ENCODE peak calls at places on chromosomes 2 and 18, in eight cellular contexts. One of them, this sample, is unnamed. For H3K4me1, the result is how much of the 10 kb centered on the place peaks cover.

GRCh38 chr18:53416985-53417384 is 807.5 kb downstream of the MBD2 start:
- DNase-seq in astrocyte: no peak
- DNase-seq in naive thymus-derived CD4-positive, alpha-beta T cell: no peak
- DNase-seq in PC-3: no peak
- DNase-seq in tibial artery: no peak
- DNase-seq in lung: no peak
- DNase-seq in transverse colon: no peak
- DNase-seq in upper lobe of right lung: no peak
- DNase-seq in this sample: peak

GRCh38 chr18:76490701-76491171 is 4.3 kb downstream of the ZNF516 start:
- DNase-seq in naive thymus-derived CD4-positive, alpha-beta T cell: peak
- DNase-seq in tibial artery: no peak
- DNase-seq in PC-3: no peak
- DNase-seq in transverse colon: peak
- DNase-seq in astrocyte: peak
- DNase-seq in upper lobe of right lung: peak
- DNase-seq in lung: peak
- DNase-seq in this sample: no peak

GRCh38 chr2:129091620-129092019 is 773.0 kb upstream of the HS6ST1 start:
- DNase-seq in tibial artery: no peak
- DNase-seq in astrocyte: no peak
- DNase-seq in transverse colon: no peak
- DNase-seq in lung: no peak
- DNase-seq in PC-3: no peak
- DNase-seq in upper lobe of right lung: no peak
- DNase-seq in naive thymus-derived CD4-positive, alpha-beta T cell: no peak
- DNase-seq in this sample: no peak

GRCh38 chr18:5478261-5478660 is 65.5 kb downstream of the EPB41L3 start:
- DNase-seq in naive thymus-derived CD4-positive, alpha-beta T cell: no peak
- DNase-seq in lung: no peak
- DNase-seq in PC-3: no peak
- DNase-seq in transverse colon: no peak
- DNase-seq in astrocyte: no peak
- DNase-seq in upper lobe of right lung: no peak
- DNase-seq in tibial artery: no peak
- DNase-seq in this sample: no peak

GRCh38 chr18:12384261-12384660 is 7.2 kb upstream of the AFG3L2 start:
- DNase-seq in tibial artery: no peak
- DNase-seq in upper lobe of right lung: no peak
- DNase-seq in lung: no peak
- DNase-seq in astrocyte: no peak
- DNase-seq in PC-3: no peak
- DNase-seq in transverse colon: no peak
- DNase-seq in naive thymus-derived CD4-positive, alpha-beta T cell: no peak
- DNase-seq in this sample: no peak

GRCh38 chr18:10095356-10095755 is 181.5 kb downstream of the VAPA start:
- DNase-seq in naive thymus-derived CD4-positive, alpha-beta T cell: no peak
- DNase-seq in transverse colon: no peak
- DNase-seq in lung: no peak
- DNase-seq in astrocyte: no peak
- DNase-seq in PC-3: no peak
- DNase-seq in upper lobe of right lung: no peak
- DNase-seq in tibial artery: no peak
- DNase-seq in this sample: no peak

GRCh38 chr18:23138470-23138869 is 3.2 kb downstream of the CABLES1 start:
- DNase-seq in astrocyte: no peak
- DNase-seq in upper lobe of right lung: peak
- DNase-seq in PC-3: no peak
- DNase-seq in lung: peak
- DNase-seq in tibial artery: no peak
- DNase-seq in naive thymus-derived CD4-positive, alpha-beta T cell: no peak
- DNase-seq in transverse colon: no peak
- DNase-seq in this sample: no peak

GRCh38 chr2:219511547-219512325 is 2.5 kb upstream of the ASIC4 start:
- DNase-seq in naive thymus-derived CD4-positive, alpha-beta T cell: no peak
- DNase-seq in lung: no peak
- DNase-seq in PC-3: no peak
- DNase-seq in upper lobe of right lung: no peak
- DNase-seq in tibial artery: no peak
- DNase-seq in astrocyte: no peak
- DNase-seq in transverse colon: no peak
- DNase-seq in this sample: no peak

GRCh38 chr2:68225119-68225632 is 27.2 kb downstream of the PPP3R1 start:
- DNase-seq in upper lobe of right lung: no peak
- DNase-seq in tibial artery: peak
- DNase-seq in transverse colon: peak
- DNase-seq in naive thymus-derived CD4-positive, alpha-beta T cell: peak
- DNase-seq in PC-3: peak
- DNase-seq in lung: peak
- DNase-seq in astrocyte: no peak
- DNase-seq in this sample: peak

GRCh38 chr18:23250893-23251656 is 115.8 kb downstream of the CABLES1 start:
- DNase-seq in tibial artery: peak
- DNase-seq in astrocyte: no peak
- DNase-seq in transverse colon: no peak
- DNase-seq in naive thymus-derived CD4-positive, alpha-beta T cell: no peak
- DNase-seq in upper lobe of right lung: peak
- DNase-seq in PC-3: no peak
- DNase-seq in lung: peak
- DNase-seq in this sample: no peak

GRCh38 chr2:26454561-26455001 is 23.3 kb downstream of the OTOF start:
- DNase-seq in naive thymus-derived CD4-positive, alpha-beta T cell: no peak
- DNase-seq in PC-3: no peak
- DNase-seq in lung: no peak
- DNase-seq in tibial artery: no peak
- DNase-seq in astrocyte: no peak
- DNase-seq in transverse colon: no peak
- DNase-seq in upper lobe of right lung: no peak
- DNase-seq in this sample: no peak

GRCh38 chr2:42925742-42926437 is 133.5 kb upstream of the HAAO start:
- DNase-seq in tibial artery: no peak
- DNase-seq in transverse colon: no peak
- DNase-seq in upper lobe of right lung: peak
- DNase-seq in naive thymus-derived CD4-positive, alpha-beta T cell: no peak
- DNase-seq in lung: no peak
- DNase-seq in PC-3: no peak
- DNase-seq in astrocyte: no peak
- DNase-seq in this sample: no peak

GRCh38 chr18:49561377-49562193 is at the start of gene LIPG:
- DNase-seq in PC-3: peak
- DNase-seq in lung: peak
- DNase-seq in upper lobe of right lung: peak
- DNase-seq in naive thymus-derived CD4-positive, alpha-beta T cell: peak
- DNase-seq in transverse colon: peak
- DNase-seq in astrocyte: peak
- DNase-seq in tibial artery: no peak
- DNase-seq in this sample: no peak

GRCh38 chr2:155310589-155310988 is 612.1 kb downstream of the KCNJ3 start:
- DNase-seq in transverse colon: no peak
- DNase-seq in astrocyte: peak
- DNase-seq in lung: no peak
- DNase-seq in upper lobe of right lung: no peak
- DNase-seq in PC-3: peak
- DNase-seq in naive thymus-derived CD4-positive, alpha-beta T cell: no peak
- DNase-seq in tibial artery: no peak
- DNase-seq in this sample: peak

GRCh38 chr2:152588911-152589310 is 128.3 kb downstream of the PRPF40A start:
- DNase-seq in PC-3: no peak
- DNase-seq in tibial artery: no peak
- DNase-seq in upper lobe of right lung: no peak
- DNase-seq in transverse colon: no peak
- DNase-seq in astrocyte: no peak
- DNase-seq in naive thymus-derived CD4-positive, alpha-beta T cell: no peak
- DNase-seq in lung: no peak
- DNase-seq in this sample: no peak

GRCh38 chr18:23992119-23992940 is 22.2 kb upstream of the TTC39C start:
- DNase-seq in PC-3: peak
- DNase-seq in astrocyte: peak
- DNase-seq in transverse colon: no peak
- DNase-seq in tibial artery: no peak
- DNase-seq in lung: peak
- DNase-seq in upper lobe of right lung: no peak
- DNase-seq in naive thymus-derived CD4-positive, alpha-beta T cell: peak
- DNase-seq in this sample: no peak

GRCh38 chr2:229857634-229858033 is 64.2 kb downstream of the TRIP12 start:
- DNase-seq in transverse colon: no peak
- DNase-seq in tibial artery: no peak
- DNase-seq in astrocyte: no peak
- DNase-seq in PC-3: no peak
- DNase-seq in upper lobe of right lung: no peak
- DNase-seq in naive thymus-derived CD4-positive, alpha-beta T cell: no peak
- DNase-seq in lung: no peak
- DNase-seq in this sample: no peak

GRCh38 chr18:36255072-36255708 is 42.3 kb upstream of the FHOD3 start:
- DNase-seq in tibial artery: no peak
- DNase-seq in lung: no peak
- DNase-seq in upper lobe of right lung: no peak
- DNase-seq in transverse colon: no peak
- DNase-seq in PC-3: no peak
- DNase-seq in naive thymus-derived CD4-positive, alpha-beta T cell: no peak
- DNase-seq in astrocyte: no peak
- DNase-seq in this sample: no peak

GRCh38 chr2:39115556-39115955 is 5.3 kb downstream of the SOS1 start:
- DNase-seq in lung: no peak
- DNase-seq in naive thymus-derived CD4-positive, alpha-beta T cell: no peak
- DNase-seq in tibial artery: no peak
- DNase-seq in PC-3: no peak
- DNase-seq in transverse colon: no peak
- DNase-seq in upper lobe of right lung: no peak
- DNase-seq in astrocyte: no peak
- DNase-seq in this sample: no peak

GRCh38 chr2:230866704-230867561 is 2.2 kb downstream of the ITM2C start:
- DNase-seq in upper lobe of right lung: no peak
- DNase-seq in lung: no peak
- DNase-seq in tibial artery: no peak
- DNase-seq in PC-3: peak
- DNase-seq in naive thymus-derived CD4-positive, alpha-beta T cell: peak
- DNase-seq in astrocyte: no peak
- DNase-seq in transverse colon: peak
- DNase-seq in this sample: no peak

GRCh38 chr2:240395896-240396622 is 39.4 kb upstream of the GPC1 start:
- DNase-seq in naive thymus-derived CD4-positive, alpha-beta T cell: no peak
- DNase-seq in transverse colon: no peak
- DNase-seq in upper lobe of right lung: peak
- DNase-seq in tibial artery: peak
- DNase-seq in PC-3: no peak
- DNase-seq in lung: no peak
- DNase-seq in astrocyte: no peak
- DNase-seq in this sample: no peak

GRCh38 chr2:72921088-72921851 is 4.0 kb downstream of the EMX1 start:
- DNase-seq in naive thymus-derived CD4-positive, alpha-beta T cell: no peak
- DNase-seq in astrocyte: no peak
- DNase-seq in lung: no peak
- DNase-seq in tibial artery: no peak
- DNase-seq in upper lobe of right lung: no peak
- DNase-seq in transverse colon: no peak
- DNase-seq in PC-3: no peak
- DNase-seq in this sample: no peak

GRCh38 chr18:61360440-61361383 is 27.5 kb downstream of the CDH20 start:
- DNase-seq in naive thymus-derived CD4-positive, alpha-beta T cell: no peak
- DNase-seq in transverse colon: no peak
- DNase-seq in upper lobe of right lung: no peak
- DNase-seq in PC-3: no peak
- DNase-seq in lung: no peak
- DNase-seq in tibial artery: no peak
- DNase-seq in astrocyte: no peak
- DNase-seq in this sample: no peak

GRCh38 chr2:200590090-200590489 is 4.3 kb downstream of the AOX1 start:
- DNase-seq in astrocyte: no peak
- DNase-seq in upper lobe of right lung: no peak
- DNase-seq in naive thymus-derived CD4-positive, alpha-beta T cell: no peak
- DNase-seq in tibial artery: peak
- DNase-seq in PC-3: no peak
- DNase-seq in lung: peak
- DNase-seq in transverse colon: no peak
- DNase-seq in this sample: no peak

GRCh38 chr18:63293930-63294329 is 25.6 kb downstream of the BCL2 start:
- DNase-seq in tibial artery: no peak
- DNase-seq in transverse colon: no peak
- DNase-seq in astrocyte: no peak
- DNase-seq in naive thymus-derived CD4-positive, alpha-beta T cell: no peak
- DNase-seq in lung: no peak
- DNase-seq in PC-3: no peak
- DNase-seq in upper lobe of right lung: no peak
- DNase-seq in this sample: no peak
- H3K4me1 ChIP-seq in tibial artery: under half
- H3K4me1 ChIP-seq in transverse colon: under half
- H3K4me1 ChIP-seq in astrocyte: under half
- H3K4me1 ChIP-seq in naive thymus-derived CD4-positive, alpha-beta T cell: half or more
- H3K4me1 ChIP-seq in lung: under half
- H3K4me1 ChIP-seq in PC-3: under half
- H3K4me1 ChIP-seq in upper lobe of right lung: under half
- H3K4me1 ChIP-seq in this sample: under half

GRCh38 chr2:105887246-105887645 is 142.5 kb downstream of the NCK2 start:
- DNase-seq in astrocyte: peak
- DNase-seq in PC-3: no peak
- DNase-seq in upper lobe of right lung: no peak
- DNase-seq in transverse colon: no peak
- DNase-seq in naive thymus-derived CD4-positive, alpha-beta T cell: no peak
- DNase-seq in lung: no peak
- DNase-seq in tibial artery: no peak
- DNase-seq in this sample: no peak
- H3K4me1 ChIP-seq in astrocyte: under half
- H3K4me1 ChIP-seq in PC-3: under half
- H3K4me1 ChIP-seq in upper lobe of right lung: under half
- H3K4me1 ChIP-seq in transverse colon: under half
- H3K4me1 ChIP-seq in naive thymus-derived CD4-positive, alpha-beta T cell: under half
- H3K4me1 ChIP-seq in lung: under half
- H3K4me1 ChIP-seq in tibial artery: under half
- H3K4me1 ChIP-seq in this sample: under half

DNA sequence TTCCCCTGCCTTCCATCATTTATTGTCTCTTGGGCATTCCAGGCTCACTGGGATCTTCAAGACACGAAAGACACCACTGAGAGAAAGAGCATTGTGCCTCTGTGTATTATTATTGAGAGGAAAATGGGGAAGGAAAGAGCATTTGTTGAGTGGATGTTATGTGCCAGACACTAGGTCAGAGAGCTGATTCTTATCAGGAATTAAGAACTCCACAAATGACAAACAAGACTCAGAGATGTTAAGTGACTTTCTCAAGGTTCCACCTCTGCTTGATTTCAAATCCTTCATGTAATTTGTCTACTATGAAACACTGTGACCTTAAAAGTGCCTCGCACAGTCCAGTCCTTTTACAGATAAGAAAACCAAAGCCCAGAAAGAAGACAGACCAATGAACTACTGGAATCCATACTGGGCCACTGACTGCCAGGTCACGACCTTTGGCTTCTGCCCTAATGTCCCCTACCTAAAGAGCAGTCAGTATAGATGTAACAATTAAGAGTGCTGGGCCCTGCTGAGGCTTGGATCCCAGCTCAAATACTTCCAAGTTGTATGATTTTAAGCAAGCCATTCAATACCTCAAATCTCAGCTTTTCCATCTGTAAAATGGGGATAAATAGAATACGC is 11.1 kb downstream of the KLF7 start:
- DNase-seq in tibial artery: no peak
- DNase-seq in naive thymus-derived CD4-positive, alpha-beta T cell: no peak
- DNase-seq in upper lobe of right lung: no peak
- DNase-seq in lung: no peak
- DNase-seq in astrocyte: no peak
- DNase-seq in transverse colon: no peak
- DNase-seq in PC-3: no peak
- DNase-seq in this sample: no peak
- H3K4me1 ChIP-seq in tibial artery: half or more
- H3K4me1 ChIP-seq in naive thymus-derived CD4-positive, alpha-beta T cell: under half
- H3K4me1 ChIP-seq in upper lobe of right lung: half or more
- H3K4me1 ChIP-seq in lung: half or more
- H3K4me1 ChIP-seq in astrocyte: half or more
- H3K4me1 ChIP-seq in transverse colon: half or more
- H3K4me1 ChIP-seq in PC-3: under half
- H3K4me1 ChIP-seq in this sample: under half

GRCh38 chr2:120861576-120862191 is 126.0 kb downstream of the GLI2 start:
- DNase-seq in naive thymus-derived CD4-positive, alpha-beta T cell: no peak
- DNase-seq in PC-3: no peak
- DNase-seq in astrocyte: peak
- DNase-seq in tibial artery: peak
- DNase-seq in transverse colon: no peak
- DNase-seq in upper lobe of right lung: peak
- DNase-seq in lung: no peak
- DNase-seq in this sample: no peak
- H3K4me1 ChIP-seq in naive thymus-derived CD4-positive, alpha-beta T cell: under half
- H3K4me1 ChIP-seq in PC-3: under half
- H3K4me1 ChIP-seq in astrocyte: half or more
- H3K4me1 ChIP-seq in tibial artery: under half
- H3K4me1 ChIP-seq in transverse colon: under half
- H3K4me1 ChIP-seq in upper lobe of right lung: under half
- H3K4me1 ChIP-seq in lung: under half
- H3K4me1 ChIP-seq in this sample: under half